ENCODE peak calls at places on chromosomes 3 and 15, in ten cellular contexts. E is BJ; Z is neural crest cell; N is K562; O is tibial artery; K is omental fat pad; R is transverse colon; W is body of pancreas; Y is choroid plexus epithelial cell; I is CD8-positive, alpha-beta T cell. U is an unnamed sample.
A peak's percentile ranks its signal among the peaks of the same experiment; 100 is the strongest.

GRCh38 chr3:185647134-185647879 is 61.2 kb downstream of the SENP2 start:
- DNase-seq in E (no peak), Z (no peak), N (no peak), O (no peak), K (no peak), R (no peak), W (no peak), Y (peak; percentile 40), I (no peak), U (no peak)

GRCh38 chr3:172054115-172054764 is 14.9 kb downstream of the FNDC3B start:
- DNase-seq in E (no peak), Z (no peak), N (no peak), O (no peak), K (no peak), R (no peak), W (no peak), Y (no peak), I (no peak), U (no peak)

GRCh38 chr15:68843425-68844311 is 23.0 kb upstream of the ANP32A start:
- DNase-seq in E (no peak), Z (peak; percentile 16), N (no peak), O (no peak), K (no peak), R (peak; percentile 10), W (no peak), Y (peak; percentile 15), I (peak; percentile 27), U (peak; percentile 33)

GRCh38 chr3:17836092-17836491 is 93.7 kb upstream of the TBC1D5 start:
- DNase-seq in E (no peak), Z (no peak), N (no peak), O (no peak), K (no peak), R (no peak), W (no peak), Y (no peak), I (no peak), U (no peak)

GRCh38 chr3:109643590-109643989 is 306.2 kb upstream of the DPPA4 start:
- DNase-seq in E (no peak), Z (no peak), N (no peak), O (no peak), K (no peak), R (no peak), W (no peak), Y (peak; percentile 18), I (no peak), U (no peak)

GRCh38 chr3:114565201-114565600 is 271.4 kb downstream of the TIGIT start:
- DNase-seq in E (no peak), Z (no peak), N (no peak), O (peak; percentile 74), K (no peak), R (peak; percentile 10), W (peak; percentile 22), Y (no peak), I (no peak), U (no peak)

GRCh38 chr3:30289751-30290150 is 316.6 kb upstream of the TGFBR2 start:
- DNase-seq in E (no peak), Z (no peak), N (no peak), O (no peak), K (no peak), R (no peak), W (no peak), Y (no peak), I (no peak), U (no peak)

GRCh38 chr15:66700412-66700801 is 1.6 kb upstream of the SMAD6 start:
- DNase-seq in E (no peak), Z (no peak), N (no peak), O (no peak), K (no peak), R (no peak), W (no peak), Y (no peak), I (no peak), U (no peak)

GRCh38 chr3:191473766-191474198 is 12.8 kb downstream of the PYDC2 start:
- DNase-seq in E (no peak), Z (no peak), N (peak; percentile 8), O (no peak), K (no peak), R (no peak), W (no peak), Y (no peak), I (no peak), U (no peak)

GRCh38 chr3:141052570-141053069 is 1.5 kb downstream of the SPSB4 start:
- DNase-seq in E (no peak), Z (peak; percentile 56), N (no peak), O (no peak), K (no peak), R (no peak), W (peak; percentile 67), Y (no peak), I (no peak), U (no peak)

GRCh38 chr3:141049681-141050080 is 1.5 kb upstream of the SPSB4 start:
- DNase-seq in E (no peak), Z (no peak), N (peak; percentile 34), O (no peak), K (no peak), R (no peak), W (no peak), Y (peak; percentile 8), I (no peak), U (no peak)

GRCh38 chr3:141050576-141050912 is 603 bp upstream of the SPSB4 start:
- DNase-seq in E (no peak), Z (no peak), N (no peak), O (no peak), K (no peak), R (no peak), W (no peak), Y (no peak), I (no peak), U (no peak)

GRCh38 chr3:141051641-141052569 is 758 bp downstream of the SPSB4 start:
- DNase-seq in E (no peak), Z (peak; percentile 58), N (no peak), O (no peak), K (no peak), R (no peak), W (peak; percentile 59), Y (peak; percentile 24), I (no peak), U (no peak)

DNA sequence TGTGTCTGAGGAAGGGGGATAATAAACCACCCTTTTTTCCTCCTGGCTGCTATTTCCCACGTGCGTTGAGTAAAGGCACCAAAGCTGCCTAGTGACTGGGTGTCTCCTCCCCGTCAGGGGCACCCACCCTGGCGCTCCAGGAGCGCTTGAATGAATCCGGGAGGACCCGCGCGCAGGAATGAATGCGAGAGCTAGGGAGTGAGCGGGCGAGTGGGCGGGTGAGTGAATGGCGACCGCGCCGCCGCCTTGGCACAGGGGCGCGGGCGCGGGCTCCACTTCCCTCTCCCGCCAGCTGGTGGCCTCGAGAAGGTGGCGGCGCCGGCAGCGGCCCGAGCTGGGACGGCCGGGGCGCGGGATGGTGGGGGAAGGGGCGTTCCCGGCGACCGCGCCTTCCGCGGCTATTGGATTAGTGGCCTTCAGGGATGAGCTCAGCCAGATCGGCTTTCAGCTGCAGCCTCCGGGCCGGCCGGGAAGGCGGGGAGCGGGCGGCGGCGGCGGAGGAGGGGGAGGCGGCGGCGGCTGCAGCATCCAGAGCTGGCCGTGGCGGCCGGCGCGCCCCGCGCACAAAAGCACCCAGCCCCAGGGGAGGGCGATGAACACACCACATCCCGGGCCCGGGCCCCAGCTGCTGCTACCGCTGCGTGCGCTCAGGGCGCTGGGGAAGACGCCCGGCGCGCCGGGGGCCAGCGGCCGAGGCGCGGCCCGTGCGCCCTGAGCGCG is at the start of gene SPSB4:
- DNase-seq in E (no peak), Z (peak; percentile 85), N (no peak), O (no peak), K (no peak), R (peak; percentile 21), W (peak; percentile 92), Y (peak; percentile 31), I (no peak), U (no peak)
- TF ChIP-seq CTCF in E (no peak), Z (peak; percentile 66), N (no peak), O (peak; percentile 48), K (no peak), R (peak; percentile 27), W (peak; percentile 18), Y (no peak), I (no peak), U (no peak)

GRCh38 chr3:45995370-45996192 is at the start of gene FYCO1:
- DNase-seq in E (peak; percentile 43), Z (peak; percentile 79), N (peak; percentile 97), O (peak; percentile 97), K (peak; percentile 70), R (peak; percentile 95), W (peak; percentile 92), Y (peak; percentile 91), I (peak; percentile 89), U (peak; percentile 85)
- TF ChIP-seq CTCF in E (no peak), Z (no peak), N (no peak), O (no peak), K (no peak), R (no peak), W (no peak), Y (no peak), I (no peak), U (no peak)

GRCh38 chr3:47444103-47444502 is 31.6 kb downstream of the SCAP start:
- DNase-seq in E (no peak), Z (no peak), N (peak; percentile 4), O (no peak), K (no peak), R (no peak), W (no peak), Y (peak; percentile 32), I (no peak), U (no peak)

GRCh38 chr3:47441796-47442551 is 33.8 kb downstream of the SCAP start:
- DNase-seq in E (no peak), Z (no peak), N (no peak), O (peak; percentile 13), K (no peak), R (peak; percentile 52), W (no peak), Y (no peak), I (no peak), U (no peak)

GRCh38 chr3:47443611-47443995 is 32.1 kb downstream of the SCAP start:
- DNase-seq in E (no peak), Z (no peak), N (peak; percentile 4), O (no peak), K (no peak), R (peak; percentile 59), W (peak; percentile 30), Y (no peak), I (no peak), U (no peak)

GRCh38 chr3:47436180-47436579 is 39.6 kb downstream of the SCAP start:
- DNase-seq in E (no peak), Z (no peak), N (no peak), O (no peak), K (no peak), R (no peak), W (no peak), Y (no peak), I (no peak), U (no peak)

GRCh38 chr3:47440131-47440530 is 35.6 kb downstream of the SCAP start:
- DNase-seq in E (no peak), Z (no peak), N (peak; percentile 31), O (peak; percentile 9), K (no peak), R (no peak), W (no peak), Y (peak; percentile 59), I (no peak), U (no peak)
- TF ChIP-seq CTCF in E (peak; percentile 27), Z (peak; percentile 40), N (peak; percentile 54), O (no peak), K (no peak), R (no peak), W (no peak), Y (peak; percentile 74), I (no peak), U (no peak)

DNA sequence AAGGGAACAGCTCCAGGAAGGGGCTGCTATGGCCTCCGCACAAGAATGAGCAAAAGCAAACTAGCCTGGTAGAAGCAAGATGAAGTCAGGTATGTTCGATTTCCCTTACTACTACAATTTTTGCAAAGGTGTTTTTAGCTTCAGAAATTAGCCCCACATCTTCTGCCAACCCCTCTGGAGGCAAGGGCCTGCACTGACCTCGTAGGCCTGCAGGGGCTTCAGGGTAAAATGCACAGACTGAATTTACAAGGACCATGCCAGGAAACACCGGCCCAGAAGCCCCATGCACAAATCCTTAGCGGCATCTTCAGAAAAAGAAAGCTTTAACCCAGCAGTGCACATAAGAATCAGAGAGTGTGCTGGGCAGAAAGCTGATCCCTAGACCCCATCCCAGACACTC is 53.0 kb downstream of the SLC6A1 start:
- DNase-seq in E (no peak), Z (no peak), N (no peak), O (no peak), K (no peak), R (no peak), W (no peak), Y (no peak), I (no peak), U (no peak)
- TF ChIP-seq CTCF in E (no peak), Z (no peak), N (no peak), O (no peak), K (no peak), R (no peak), W (no peak), Y (no peak), I (no peak), U (no peak)

U was measured in natural killer cell.